ENCODE peak calls at places on chromosomes 16 and 17, in six cellular contexts. K is AG20443, Q is lower lobe of right lung, M is EL, J is iris pigment epithelial cell, S is mucosa of gallbladder. H is an unnamed sample.

GRCh38 chr17:39073916-39074315 is 77.5 kb downstream of the PLXDC1 start:
- DNase-seq in K (no peak), Q (no peak), M (no peak), J (no peak), S (no peak), H (no peak)

GRCh38 chr17:79793924-79794304 is 3.0 kb downstream of the CBX8 start:
- DNase-seq in K (peak), Q (no peak), M (peak), J (peak), S (no peak), H (no peak)

GRCh38 chr16:27739606-27740357 is 189.8 kb downstream of the KATNIP start:
- DNase-seq in K (no peak), Q (no peak), M (no peak), J (no peak), S (no peak), H (no peak)

GRCh38 chr16:85276741-85277140 is 164.5 kb upstream of the CIBAR2 start:
- DNase-seq in K (no peak), Q (no peak), M (no peak), J (no peak), S (no peak), H (no peak)

GRCh38 chr17:41734139-41734948 is at the start of gene HAP1:
- DNase-seq in K (peak), Q (no peak), M (peak), J (peak), S (no peak), H (peak)

GRCh38 chr17:66466933-66467367 is 164.5 kb downstream of the PRKCA start:
- DNase-seq in K (peak), Q (no peak), M (peak), J (peak), S (no peak), H (peak)

GRCh38 chr17:8315740-8316217 is 5.7 kb downstream of the ARHGEF15 start:
- DNase-seq in K (peak), Q (no peak), M (no peak), J (no peak), S (no peak), H (no peak)

GRCh38 chr16:59697236-59697635 is 963.1 kb upstream of the GOT2 start:
- DNase-seq in K (no peak), Q (no peak), M (peak), J (no peak), S (no peak), H (no peak)

GRCh38 chr17:1486802-1487695 is 5.4 kb downstream of the MYO1C start:
- DNase-seq in K (peak), Q (peak), M (peak), J (peak), S (peak), H (no peak)

GRCh38 chr17:33284022-33284421 is 9.1 kb downstream of the ASIC2 start:
- DNase-seq in K (peak), Q (no peak), M (peak), J (peak), S (peak), H (peak)

GRCh38 chr17:56260421-56260820 is 107.1 kb downstream of the ANKFN1 start:
- DNase-seq in K (peak), Q (no peak), M (peak), J (no peak), S (no peak), H (no peak)

GRCh38 chr17:72462814-72463213 is 342.0 kb downstream of the SOX9 start:
- DNase-seq in K (no peak), Q (no peak), M (no peak), J (no peak), S (no peak), H (no peak)

GRCh38 chr16:85473909-85474640 is 139.0 kb upstream of the GSE1 start:
- DNase-seq in K (peak), Q (no peak), M (no peak), J (no peak), S (no peak), H (no peak)

GRCh38 chr17:50844117-50844700 is 8.8 kb downstream of the WFIKKN2 start:
- DNase-seq in K (no peak), Q (no peak), M (no peak), J (no peak), S (no peak), H (no peak)

GRCh38 chr16:35626051-35626450 is 2166.6 kb downstream of the TP53TG3F start:
- DNase-seq in K (no peak), Q (no peak), M (no peak), J (no peak), S (no peak), H (no peak)

GRCh38 chr17:78378225-78379133 is at the start of gene PGS1:
- DNase-seq in K (peak), Q (peak), M (peak), J (peak), S (peak), H (peak)

GRCh38 chr16:11310634-11310977 is 29.5 kb upstream of the PRM1 start:
- DNase-seq in K (no peak), Q (no peak), M (no peak), J (no peak), S (no peak), H (no peak)

GRCh38 chr16:65118866-65119265 is 3.0 kb downstream of the CDH11 start:
- DNase-seq in K (no peak), Q (no peak), M (peak), J (no peak), S (no peak), H (peak)

GRCh38 chr17:6045621-6046357 is 24.4 kb upstream of the WSCD1 start:
- DNase-seq in K (no peak), Q (no peak), M (no peak), J (no peak), S (no peak), H (no peak)

GRCh38 chr17:57293077-57293476 is 36.8 kb downstream of the MSI2 start:
- DNase-seq in K (no peak), Q (no peak), M (peak), J (peak), S (no peak), H (no peak)

GRCh38 chr17:7557825-7558543 is 566 bp upstream of the TNFSF13 start:
- DNase-seq in K (peak), Q (peak), M (peak), J (peak), S (peak), H (peak)

GRCh38 chr16:11196286-11196828 is 59.6 kb downstream of the SOCS1 start:
- DNase-seq in K (no peak), Q (no peak), M (peak), J (peak), S (no peak), H (peak)

GRCh38 chr17:49996495-49997255 is 1.7 kb upstream of the DLX3 start:
- DNase-seq in K (peak), Q (peak), M (peak), J (no peak), S (no peak), H (peak)

GRCh38 chr16:52873997-52874500 is 178.6 kb downstream of the CHD9NB start:
- DNase-seq in K (no peak), Q (no peak), M (no peak), J (no peak), S (no peak), H (no peak)

GRCh38 chr17:58325289-58325726 is 3.3 kb downstream of the TSPOAP1 start:
- DNase-seq in K (no peak), Q (no peak), M (no peak), J (no peak), S (no peak), H (no peak)

GRCh38 chr17:69592692-69593350 is 178.3 kb downstream of the MAP2K6 start:
- DNase-seq in K (no peak), Q (no peak), M (peak), J (peak), S (no peak), H (peak)

GRCh38 chr17:79992657-79993389 is 42.8 kb downstream of the TBC1D16 start:
- DNase-seq in K (no peak), Q (no peak), M (no peak), J (peak), S (no peak), H (no peak)

GRCh38 chr16:68737046-68737729 is at the start of gene CDH1:
- DNase-seq in K (peak), Q (peak), M (no peak), J (no peak), S (peak), H (no peak)

GRCh38 chr17:46057366-46057765 is 58.3 kb downstream of the STH start:
- DNase-seq in K (no peak), Q (no peak), M (no peak), J (peak), S (no peak), H (no peak)

GRCh38 chr17:4230142-4230541 is 33.6 kb downstream of the ANKFY1 start:
- DNase-seq in K (peak), Q (no peak), M (peak), J (peak), S (peak), H (peak)

GRCh38 chr17:32331243-32332040 is 10.5 kb downstream of the C17orf75 start:
- DNase-seq in K (no peak), Q (no peak), M (no peak), J (peak), S (no peak), H (no peak)

GRCh38 chr17:81365148-81365600 is 30.1 kb upstream of the BAHCC1 start:
- DNase-seq in K (peak), Q (peak), M (peak), J (peak), S (peak), H (peak)

GRCh38 chr17:50290074-50290702 is 15.9 kb downstream of the TMEM92 start:
- DNase-seq in K (peak), Q (peak), M (peak), J (peak), S (peak), H (peak)

H was measured in IMR-90.